ENCODE peak calls at places on chromosomes 16 and 17, in six cellular contexts. One of them, this sample, is unnamed.

GRCh38 chr16:31184888-31185287 is 4.9 kb downstream of the FUS start:
- DNase-seq in activated CD8-positive, alpha-beta memory T cell treated with anti-CD3 and anti-CD28 coated beads for 4 hours: no peak
- DNase-seq in AG09309: no peak
- DNase-seq in Ammon's horn: no peak
- DNase-seq in aorta: no peak
- DNase-seq in astrocyte of the cerebellum: no peak
- DNase-seq in this sample: no peak

GRCh38 chr17:8005357-8005756 is 2.9 kb downstream of the GUCY2D start:
- DNase-seq in activated CD8-positive, alpha-beta memory T cell treated with anti-CD3 and anti-CD28 coated beads for 4 hours: no peak
- DNase-seq in AG09309: no peak
- DNase-seq in Ammon's horn: no peak
- DNase-seq in aorta: no peak
- DNase-seq in astrocyte of the cerebellum: no peak
- DNase-seq in this sample: no peak

GRCh38 chr17:38747385-38748328 is 479 bp downstream of the PCGF2 start:
- DNase-seq in activated CD8-positive, alpha-beta memory T cell treated with anti-CD3 and anti-CD28 coated beads for 4 hours: no peak
- DNase-seq in AG09309: no peak
- DNase-seq in Ammon's horn: no peak
- DNase-seq in aorta: peak; percentile 91
- DNase-seq in astrocyte of the cerebellum: no peak
- DNase-seq in this sample: no peak

GRCh38 chr17:74531231-74531761 is at the start of gene CD300LB:
- DNase-seq in activated CD8-positive, alpha-beta memory T cell treated with anti-CD3 and anti-CD28 coated beads for 4 hours: no peak
- DNase-seq in AG09309: no peak
- DNase-seq in Ammon's horn: no peak
- DNase-seq in aorta: peak; percentile 64
- DNase-seq in astrocyte of the cerebellum: no peak
- DNase-seq in this sample: no peak

GRCh38 chr17:40284085-40284713 is 3.5 kb upstream of the CDC6 start:
- DNase-seq in activated CD8-positive, alpha-beta memory T cell treated with anti-CD3 and anti-CD28 coated beads for 4 hours: no peak
- DNase-seq in AG09309: peak; percentile 50
- DNase-seq in Ammon's horn: no peak
- DNase-seq in aorta: no peak
- DNase-seq in astrocyte of the cerebellum: peak; percentile 93
- DNase-seq in this sample: no peak

GRCh38 chr16:78385406-78385805 is 286.0 kb downstream of the WWOX start:
- DNase-seq in activated CD8-positive, alpha-beta memory T cell treated with anti-CD3 and anti-CD28 coated beads for 4 hours: no peak
- DNase-seq in AG09309: no peak
- DNase-seq in Ammon's horn: peak; percentile 53
- DNase-seq in aorta: no peak
- DNase-seq in astrocyte of the cerebellum: no peak
- DNase-seq in this sample: no peak

GRCh38 chr16:3023415-3023668 is 400 bp downstream of the HCFC1R1 start:
- DNase-seq in activated CD8-positive, alpha-beta memory T cell treated with anti-CD3 and anti-CD28 coated beads for 4 hours: no peak
- DNase-seq in AG09309: peak; percentile 49
- DNase-seq in Ammon's horn: peak; percentile 62
- DNase-seq in aorta: no peak
- DNase-seq in astrocyte of the cerebellum: no peak
- DNase-seq in this sample: no peak

GRCh38 chr17:71963341-71963740 is 157.5 kb upstream of the SOX9 start:
- DNase-seq in activated CD8-positive, alpha-beta memory T cell treated with anti-CD3 and anti-CD28 coated beads for 4 hours: no peak
- DNase-seq in AG09309: no peak
- DNase-seq in Ammon's horn: no peak
- DNase-seq in aorta: no peak
- DNase-seq in astrocyte of the cerebellum: no peak
- DNase-seq in this sample: no peak

GRCh38 chr17:52159159-52159809 is 770 bp upstream of the CA10 start:
- DNase-seq in activated CD8-positive, alpha-beta memory T cell treated with anti-CD3 and anti-CD28 coated beads for 4 hours: no peak
- DNase-seq in AG09309: no peak
- DNase-seq in Ammon's horn: no peak
- DNase-seq in aorta: no peak
- DNase-seq in astrocyte of the cerebellum: no peak
- DNase-seq in this sample: no peak

GRCh38 chr17:19440421-19440820 is 29.4 kb downstream of the RNF112 start:
- DNase-seq in activated CD8-positive, alpha-beta memory T cell treated with anti-CD3 and anti-CD28 coated beads for 4 hours: no peak
- DNase-seq in AG09309: no peak
- DNase-seq in Ammon's horn: no peak
- DNase-seq in aorta: no peak
- DNase-seq in astrocyte of the cerebellum: no peak
- DNase-seq in this sample: no peak

GRCh38 chr17:2365132-2365531 is 27.8 kb downstream of the SGSM2 start:
- DNase-seq in activated CD8-positive, alpha-beta memory T cell treated with anti-CD3 and anti-CD28 coated beads for 4 hours: no peak
- DNase-seq in AG09309: no peak
- DNase-seq in Ammon's horn: no peak
- DNase-seq in aorta: peak; percentile 70
- DNase-seq in astrocyte of the cerebellum: no peak
- DNase-seq in this sample: no peak

GRCh38 chr17:34382586-34383224 is 19.7 kb upstream of the CCL1 start:
- DNase-seq in activated CD8-positive, alpha-beta memory T cell treated with anti-CD3 and anti-CD28 coated beads for 4 hours: no peak
- DNase-seq in AG09309: no peak
- DNase-seq in Ammon's horn: no peak
- DNase-seq in aorta: no peak
- DNase-seq in astrocyte of the cerebellum: no peak
- DNase-seq in this sample: no peak

GRCh38 chr16:71428883-71429282 is 13.0 kb downstream of the TLE7 start:
- DNase-seq in activated CD8-positive, alpha-beta memory T cell treated with anti-CD3 and anti-CD28 coated beads for 4 hours: no peak
- DNase-seq in AG09309: no peak
- DNase-seq in Ammon's horn: no peak
- DNase-seq in aorta: no peak
- DNase-seq in astrocyte of the cerebellum: no peak
- DNase-seq in this sample: no peak

GRCh38 chr17:46736100-46736499 is 82.4 kb downstream of the WNT3 start:
- DNase-seq in activated CD8-positive, alpha-beta memory T cell treated with anti-CD3 and anti-CD28 coated beads for 4 hours: no peak
- DNase-seq in AG09309: no peak
- DNase-seq in Ammon's horn: no peak
- DNase-seq in aorta: no peak
- DNase-seq in astrocyte of the cerebellum: no peak
- DNase-seq in this sample: peak; percentile 13

GRCh38 chr17:45050680-45051059 is 762 bp downstream of the DCAKD start:
- DNase-seq in activated CD8-positive, alpha-beta memory T cell treated with anti-CD3 and anti-CD28 coated beads for 4 hours: no peak
- DNase-seq in AG09309: no peak
- DNase-seq in Ammon's horn: no peak
- DNase-seq in aorta: no peak
- DNase-seq in astrocyte of the cerebellum: no peak
- DNase-seq in this sample: no peak

This sample was measured in GM12864.